ENCODE peak calls at places on chromosomes 5 and 9, in seven cellular contexts. N is colonic mucosa, G is heart right ventricle, Z is right lobe of liver, S is H1, Q is SK-N-SH, D is cardiac muscle cell. O is an unnamed sample. For H3K4me1, the result is how much of the 10 kb centered on the place peaks cover.

GRCh38 chr5:36156619-36157018 is 4.7 kb downstream of the SKP2 start:
- DNase-seq in Z (no peak), G (no peak), Q (no peak), D (peak), N (no peak), S (no peak), O (no peak)

GRCh38 chr5:56152437-56152836 is 80.7 kb downstream of the ANKRD55 start:
- DNase-seq in D (peak), Z (no peak), S (no peak), Q (no peak), G (no peak), N (no peak), O (no peak)

GRCh38 chr5:129459485-129460120 is 495 bp upstream of the ADAMTS19 start:
- DNase-seq in Z (peak), N (peak), Q (peak), D (peak), G (no peak), S (no peak), O (peak)

GRCh38 chr5:126525630-126526245 is 69.3 kb downstream of the ALDH7A1 start:
- DNase-seq in S (no peak), N (peak), G (peak), Z (peak), D (no peak), Q (no peak), O (peak)

GRCh38 chr5:13994606-13995336 is 50.3 kb upstream of the DNAH5 start:
- DNase-seq in D (no peak), G (no peak), N (no peak), Z (no peak), S (no peak), Q (no peak), O (no peak)

GRCh38 chr5:59543826-59544442 is 349.6 kb downstream of the PDE4D start:
- DNase-seq in S (no peak), N (no peak), G (no peak), Z (no peak), Q (no peak), D (no peak), O (no peak)

GRCh38 chr5:16894236-16895057 is 41.6 kb downstream of the MYO10 start:
- DNase-seq in Z (no peak), S (no peak), N (peak), G (no peak), Q (no peak), D (peak), O (no peak)

GRCh38 chr9:79731483-79731882 is 159.7 kb downstream of the TLE4 start:
- DNase-seq in D (no peak), N (no peak), Z (no peak), G (no peak), S (no peak), Q (no peak), O (no peak)

GRCh38 chr9:123329329-123329955 is 26.6 kb upstream of the CRB2 start:
- DNase-seq in Z (no peak), Q (no peak), G (no peak), S (no peak), D (no peak), N (peak), O (no peak)

GRCh38 chr9:19498015-19498414 is 89.2 kb downstream of the ACER2 start:
- DNase-seq in N (no peak), S (no peak), G (no peak), Q (no peak), D (no peak), Z (no peak), O (no peak)

GRCh38 chr9:22037954-22038690 is 29.0 kb upstream of the CDKN2B start:
- DNase-seq in G (no peak), Q (peak), N (no peak), D (no peak), S (no peak), Z (no peak), O (no peak)

GRCh38 chr9:91415290-91415689 is 8.3 kb downstream of the NFIL3 start:
- DNase-seq in D (no peak), N (no peak), Q (no peak), Z (no peak), G (no peak), S (no peak), O (no peak)

DNA sequence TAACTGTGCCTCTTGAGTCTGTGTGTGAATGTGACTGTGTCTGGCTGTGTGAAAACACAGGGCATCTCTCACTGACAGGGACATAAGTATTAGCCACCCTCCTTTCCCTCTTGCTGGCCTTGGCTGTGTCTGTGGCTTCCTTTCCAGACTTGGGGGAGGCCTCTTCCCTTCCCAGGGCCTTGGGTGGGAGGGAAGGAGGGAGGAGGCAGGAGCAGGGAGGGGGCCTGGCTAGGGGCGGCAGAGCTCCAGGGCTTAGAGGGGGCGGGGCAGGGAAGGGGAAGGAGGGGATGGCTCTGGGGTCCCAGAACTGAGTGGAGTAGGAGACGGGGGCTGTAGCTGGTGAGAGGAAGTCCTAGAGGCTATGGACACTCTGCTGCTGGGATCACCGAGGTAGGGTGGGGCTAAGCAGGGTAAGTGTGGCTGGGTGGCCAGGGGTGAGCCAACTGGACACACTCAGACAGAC is 1.7 kb downstream of the IL11RA start:
- DNase-seq in N (no peak), Z (no peak), Q (peak), D (peak), G (no peak), S (no peak), O (no peak)
- H3K4me3 ChIP-seq in N (no peak), Z (no peak), Q (no peak), D (no peak), G (no peak), S (no peak), O (peak)

DNA sequence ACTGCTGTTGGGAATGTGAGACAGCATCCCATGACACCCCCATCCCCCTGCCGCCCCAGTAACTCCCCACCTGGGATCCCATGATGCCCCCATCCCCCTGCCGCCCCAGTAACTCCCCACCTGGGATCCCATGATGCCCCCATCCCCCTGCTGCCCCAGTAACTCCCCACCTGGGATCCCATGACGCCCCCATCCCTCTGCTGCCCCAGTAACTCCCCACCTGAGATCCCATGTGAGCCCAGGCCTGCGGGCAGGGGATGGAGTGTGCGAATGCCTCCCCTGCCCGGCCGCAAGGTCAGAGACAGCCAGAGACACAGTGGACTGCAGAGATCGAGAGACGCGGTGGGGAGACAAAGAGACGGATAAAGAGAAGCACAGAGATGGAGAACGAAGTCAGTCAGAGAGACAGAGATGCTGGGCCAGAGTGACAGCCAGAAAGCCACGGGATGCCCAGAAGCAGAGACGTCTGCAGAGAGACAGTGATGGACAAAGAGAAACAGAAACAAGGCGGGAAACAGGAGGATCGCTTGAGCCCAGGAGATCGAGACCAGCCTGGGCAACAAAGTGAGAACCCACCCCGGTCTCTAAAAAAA is 1.0 kb downstream of the SH2D3C start:
- DNase-seq in S (no peak), D (no peak), Z (no peak), G (no peak), N (no peak), Q (no peak), O (no peak)
- H3K4me1 ChIP-seq in S (under half), D (under half), Z (under half), G (under half), N (under half), Q (under half), O (under half)

GRCh38 chr9:78004478-78005229 is 27.0 kb downstream of the GNAQ start:
- DNase-seq in Z (no peak), N (no peak), Q (no peak), S (no peak), D (no peak), G (no peak), O (no peak)
- TF ChIP-seq CTCF in Z (peak), N (no peak), Q (peak), S (no peak), D (peak), G (no peak), O (no peak)

DNA sequence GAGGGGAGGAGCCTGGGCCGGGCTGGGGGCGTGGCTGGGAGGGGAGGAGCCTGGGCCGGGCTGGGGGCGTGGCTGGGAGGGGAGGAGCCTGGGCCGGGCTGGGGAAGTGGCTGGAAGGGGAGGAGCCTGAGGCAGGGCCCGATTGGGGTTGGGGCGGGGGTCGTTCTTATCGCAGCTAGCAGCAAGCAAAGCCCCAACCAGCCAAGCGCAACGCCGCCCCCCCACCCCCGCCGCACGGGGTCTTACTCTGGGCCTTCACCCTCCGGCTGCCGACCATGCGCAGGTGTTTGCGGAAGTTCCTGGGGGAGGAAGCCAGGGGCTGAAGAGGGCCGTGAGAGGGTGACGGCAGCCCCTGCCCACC is 5.0 kb downstream of the NSMF start:
- DNase-seq in D (peak), N (peak), S (no peak), Z (peak), Q (peak), G (peak), O (no peak)
- H3K4me3 ChIP-seq in D (no peak), N (peak), S (peak), Z (peak), Q (no peak), G (peak), O (no peak)

GRCh38 chr5:119324842-119325241 is 31.0 kb upstream of the TNFAIP8 start:
- DNase-seq in Z (no peak), S (no peak), Q (no peak), N (no peak), G (no peak), D (no peak), O (no peak)
- H3K4me1 ChIP-seq in Z (under half), S (under half), Q (under half), N (under half), G (under half), D (under half), O (under half)

GRCh38 chr9:34454571-34455065 is 3.8 kb downstream of the FAM219A start:
- DNase-seq in Z (no peak), D (no peak), G (peak), Q (peak), S (no peak), N (no peak), O (peak)
- TF ChIP-seq CTCF in Z (no peak), D (peak), G (no peak), Q (peak), S (no peak), N (no peak), O (no peak)

GRCh38 chr5:100904259-100904822 is 1.3 kb upstream of the ST8SIA4 start:
- DNase-seq in G (peak), Q (no peak), Z (peak), S (no peak), N (peak), D (peak), O (no peak)

GRCh38 chr5:100901851-100902341 is 1.2 kb downstream of the ST8SIA4 start:
- DNase-seq in Q (no peak), D (peak), S (no peak), G (peak), N (peak), Z (no peak), O (peak)

GRCh38 chr5:100903036-100903887 is at the start of gene ST8SIA4:
- DNase-seq in G (peak), Z (peak), S (peak), D (peak), N (peak), Q (peak), O (peak)

GRCh38 chr5:100900796-100901731 is 2.0 kb downstream of the ST8SIA4 start:
- DNase-seq in Q (no peak), S (no peak), Z (peak), G (peak), D (peak), N (peak), O (peak)

DNA sequence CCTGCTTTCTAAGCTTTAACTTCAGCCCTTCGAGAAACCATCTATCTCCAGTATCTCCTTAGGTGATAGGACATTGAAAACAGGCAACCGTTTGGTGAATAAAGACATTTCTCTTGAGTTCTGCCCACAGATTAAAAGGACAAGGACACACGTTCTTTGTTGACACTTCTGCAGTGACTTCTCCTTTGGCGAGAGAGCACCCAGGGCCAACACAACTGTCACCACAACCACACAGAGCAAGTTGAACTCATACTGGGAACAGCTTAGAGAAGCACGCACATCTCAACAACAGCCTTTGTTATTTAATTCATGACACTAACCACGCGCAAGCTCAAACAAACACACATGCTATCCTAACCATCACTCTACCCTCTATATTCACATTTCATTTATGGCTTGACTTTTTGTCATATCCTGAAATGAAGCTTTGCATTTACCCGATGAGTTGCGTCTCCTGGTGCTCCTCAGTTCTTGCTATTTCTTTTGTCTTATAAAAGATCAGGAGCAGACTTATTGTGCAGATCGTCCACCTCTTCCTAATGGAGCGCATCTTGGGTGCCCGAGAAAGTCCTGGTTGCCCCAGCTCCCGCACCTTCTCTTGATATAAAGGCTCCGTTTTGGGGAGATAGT is 561 bp downstream of the ST8SIA4 start:
- DNase-seq in G (no peak), S (no peak), N (peak), Q (no peak), D (no peak), Z (no peak), O (no peak)
- H3K4me3 ChIP-seq in G (peak), S (peak), N (peak), Q (peak), D (peak), Z (peak), O (peak)